ENCODE peak calls at places on chromosomes 6 and 20, in ten cellular contexts. J is aorta; A is substantia nigra; P is germinal center; F is heart right ventricle; W is stimulated activated CD8-positive, alpha-beta memory T cell treated with anti-CD3 and anti-CD28 coated beads, Interleukin-4, amount 100 ng/mL, for 24 hours; L is endothelial cell; Z is kidney tubule cell; D is activated CD8-positive, alpha-beta T cell treated with anti-CD3 and anti-CD28 coated beads for 36 hours; V is SW 1271. I is an unnamed sample.

GRCh38 chr20:10853176-10853575 is 179.4 kb upstream of the JAG1 start:
- DNase-seq in Z (peak), P (no peak), A (no peak), W (no peak), F (no peak), V (no peak), J (no peak), L (no peak), D (no peak), I (no peak)

GRCh38 chr20:19427913-19428800 is 215.7 kb downstream of the SLC24A3 start:
- DNase-seq in A (no peak), L (no peak), P (no peak), W (no peak), J (no peak), Z (no peak), F (no peak), V (no peak), D (no peak), I (no peak)

GRCh38 chr6:46903175-46903574 is 18.6 kb downstream of the ADGRF5 start:
- DNase-seq in D (no peak), A (no peak), W (no peak), F (peak), V (no peak), L (no peak), J (no peak), P (no peak), Z (peak), I (no peak)

GRCh38 chr20:53080969-53081871 is 109.1 kb downstream of the TSHZ2 start:
- DNase-seq in F (no peak), W (no peak), J (no peak), A (no peak), D (no peak), Z (peak), P (no peak), L (no peak), V (peak), I (no peak)

GRCh38 chr6:34106900-34107299 is 39.0 kb downstream of the GRM4 start:
- DNase-seq in L (no peak), A (no peak), J (no peak), W (no peak), Z (no peak), D (no peak), V (no peak), F (no peak), P (no peak), I (no peak)

GRCh38 chr6:153553627-153554026 is 422.5 kb upstream of the RGS17 start:
- DNase-seq in J (no peak), P (no peak), A (no peak), V (peak), Z (peak), D (no peak), F (no peak), W (no peak), L (peak), I (no peak)

GRCh38 chr6:160881409-160881808 is 110.2 kb upstream of the MAP3K4 start:
- DNase-seq in F (no peak), V (no peak), A (no peak), W (no peak), P (no peak), Z (no peak), L (no peak), J (no peak), D (no peak), I (no peak)

GRCh38 chr20:35575958-35576357 is 34.1 kb downstream of the ERGIC3 start:
- DNase-seq in P (no peak), L (no peak), F (no peak), J (peak), D (no peak), Z (no peak), W (no peak), A (no peak), V (no peak), I (no peak)

GRCh38 chr6:116084284-116084683 is 16.4 kb upstream of the NT5DC1 start:
- DNase-seq in J (no peak), D (no peak), A (no peak), V (no peak), F (no peak), P (no peak), L (no peak), W (no peak), Z (no peak), I (no peak)

GRCh38 chr20:40019510-40019909 is 669.5 kb downstream of the MAFB start:
- DNase-seq in P (no peak), W (no peak), Z (no peak), L (no peak), F (no peak), J (no peak), A (no peak), V (no peak), D (no peak), I (no peak)

GRCh38 chr20:59004763-59005522 is 2.1 kb downstream of the CTSZ start:
- DNase-seq in V (no peak), D (peak), J (peak), P (peak), A (peak), W (no peak), Z (peak), F (peak), L (no peak), I (peak)

GRCh38 chr6:71675386-71675785 is 211.0 kb upstream of the RIMS1 start:
- DNase-seq in A (no peak), V (no peak), F (no peak), Z (no peak), L (no peak), J (no peak), W (no peak), P (no peak), D (no peak), I (no peak)

GRCh38 chr6:128569737-128570438 is 49.5 kb upstream of the PTPRK start:
- DNase-seq in L (no peak), P (no peak), F (no peak), W (no peak), V (peak), Z (peak), A (no peak), D (no peak), J (no peak), I (no peak)

GRCh38 chr6:116840091-116840490 is 11.2 kb upstream of the GPRC6A start:
- DNase-seq in L (no peak), Z (peak), F (no peak), W (no peak), P (no peak), V (no peak), J (no peak), D (no peak), A (no peak), I (no peak)

GRCh38 chr6:13157293-13157692 is 171.0 kb downstream of the TBC1D7 start:
- DNase-seq in F (no peak), L (no peak), P (no peak), D (no peak), J (no peak), Z (no peak), V (no peak), W (no peak), A (no peak), I (no peak)

GRCh38 chr20:51918561-51918960 is 116.2 kb upstream of the SALL4 start:
- DNase-seq in J (no peak), F (no peak), Z (no peak), P (no peak), V (no peak), W (no peak), A (no peak), D (no peak), L (no peak), I (no peak)

GRCh38 chr6:5950448-5950847 is 56.3 kb downstream of the NRN1 start:
- DNase-seq in A (no peak), J (no peak), L (peak), Z (peak), V (no peak), P (peak), F (peak), W (peak), D (peak), I (no peak)